ENCODE peak calls at places on chromosomes 6 and 20, in six cellular contexts. One of them, this sample, is unnamed.

GRCh38 chr20:53642196-53643030 is 48.8 kb upstream of the ZNF217 start:
- DNase-seq in psoas muscle: no peak
- DNase-seq in left lung: no peak
- DNase-seq in GM06990: no peak
- DNase-seq in RWPE1: peak
- DNase-seq in A549: peak
- DNase-seq in this sample: peak

GRCh38 chr6:69180361-69181067 is 545.4 kb downstream of the ADGRB3 start:
- DNase-seq in left lung: no peak
- DNase-seq in psoas muscle: no peak
- DNase-seq in A549: no peak
- DNase-seq in GM06990: no peak
- DNase-seq in RWPE1: no peak
- DNase-seq in this sample: no peak

GRCh38 chr6:20266851-20267608 is 54.8 kb upstream of the MBOAT1 start:
- DNase-seq in psoas muscle: no peak
- DNase-seq in A549: no peak
- DNase-seq in left lung: no peak
- DNase-seq in GM06990: peak
- DNase-seq in RWPE1: peak
- DNase-seq in this sample: peak

GRCh38 chr6:158536084-158536890 is 23.6 kb upstream of the TMEM181 start:
- DNase-seq in GM06990: peak
- DNase-seq in A549: peak
- DNase-seq in left lung: peak
- DNase-seq in RWPE1: peak
- DNase-seq in psoas muscle: peak
- DNase-seq in this sample: peak

GRCh38 chr20:32017711-32018251 is 7.5 kb downstream of the CCM2L start:
- DNase-seq in left lung: no peak
- DNase-seq in RWPE1: peak
- DNase-seq in GM06990: no peak
- DNase-seq in A549: peak
- DNase-seq in psoas muscle: no peak
- DNase-seq in this sample: peak

GRCh38 chr6:125948455-125948854 is 8.1 kb upstream of the HINT3 start:
- DNase-seq in RWPE1: no peak
- DNase-seq in left lung: no peak
- DNase-seq in GM06990: no peak
- DNase-seq in psoas muscle: no peak
- DNase-seq in A549: no peak
- DNase-seq in this sample: no peak

GRCh38 chr20:32535316-32535952 is 49.7 kb downstream of the NOL4L start:
- DNase-seq in GM06990: peak
- DNase-seq in A549: no peak
- DNase-seq in psoas muscle: no peak
- DNase-seq in RWPE1: no peak
- DNase-seq in left lung: peak
- DNase-seq in this sample: no peak

GRCh38 chr20:25466846-25467245 is 59.4 kb downstream of the GINS1 start:
- DNase-seq in RWPE1: no peak
- DNase-seq in left lung: no peak
- DNase-seq in A549: no peak
- DNase-seq in psoas muscle: no peak
- DNase-seq in GM06990: no peak
- DNase-seq in this sample: no peak

GRCh38 chr6:39189915-39190544 is 39.2 kb downstream of the KCNK5 start:
- DNase-seq in A549: peak
- DNase-seq in RWPE1: no peak
- DNase-seq in psoas muscle: no peak
- DNase-seq in left lung: no peak
- DNase-seq in GM06990: no peak
- DNase-seq in this sample: peak

GRCh38 chr20:58546756-58547526 is 31.7 kb upstream of the APCDD1L start:
- DNase-seq in A549: no peak
- DNase-seq in psoas muscle: no peak
- DNase-seq in GM06990: no peak
- DNase-seq in left lung: no peak
- DNase-seq in RWPE1: no peak
- DNase-seq in this sample: no peak

GRCh38 chr20:33408716-33409654 is 7.7 kb upstream of the CDK5RAP1 start:
- DNase-seq in RWPE1: no peak
- DNase-seq in left lung: no peak
- DNase-seq in A549: no peak
- DNase-seq in psoas muscle: no peak
- DNase-seq in GM06990: no peak
- DNase-seq in this sample: no peak

GRCh38 chr6:72245565-72245964 is 359.2 kb downstream of the RIMS1 start:
- DNase-seq in GM06990: no peak
- DNase-seq in A549: no peak
- DNase-seq in left lung: no peak
- DNase-seq in psoas muscle: no peak
- DNase-seq in RWPE1: no peak
- DNase-seq in this sample: no peak

GRCh38 chr6:43774776-43775583 is 5.0 kb downstream of the VEGFA start:
- DNase-seq in A549: peak
- DNase-seq in left lung: peak
- DNase-seq in psoas muscle: peak
- DNase-seq in RWPE1: peak
- DNase-seq in GM06990: peak
- DNase-seq in this sample: peak

GRCh38 chr20:33431797-33432381 is 11.7 kb downstream of the SNTA1 start:
- DNase-seq in A549: no peak
- DNase-seq in RWPE1: no peak
- DNase-seq in GM06990: no peak
- DNase-seq in left lung: no peak
- DNase-seq in psoas muscle: no peak
- DNase-seq in this sample: no peak

GRCh38 chr6:134686071-134686470 is 263.8 kb downstream of the ALDH8A1 start:
- DNase-seq in psoas muscle: no peak
- DNase-seq in GM06990: no peak
- DNase-seq in RWPE1: peak
- DNase-seq in left lung: no peak
- DNase-seq in A549: no peak
- DNase-seq in this sample: no peak

GRCh38 chr6:134689676-134690447 is 260.0 kb downstream of the ALDH8A1 start:
- DNase-seq in GM06990: no peak
- DNase-seq in psoas muscle: peak
- DNase-seq in left lung: no peak
- DNase-seq in A549: no peak
- DNase-seq in RWPE1: no peak
- DNase-seq in this sample: no peak

GRCh38 chr6:134692008-134692407 is 257.9 kb downstream of the ALDH8A1 start:
- DNase-seq in left lung: no peak
- DNase-seq in A549: no peak
- DNase-seq in RWPE1: no peak
- DNase-seq in GM06990: no peak
- DNase-seq in psoas muscle: no peak
- DNase-seq in this sample: no peak

GRCh38 chr6:134689177-134689576 is 260.7 kb downstream of the ALDH8A1 start:
- DNase-seq in RWPE1: no peak
- DNase-seq in GM06990: no peak
- DNase-seq in psoas muscle: no peak
- DNase-seq in A549: no peak
- DNase-seq in left lung: no peak
- DNase-seq in this sample: no peak

DNA sequence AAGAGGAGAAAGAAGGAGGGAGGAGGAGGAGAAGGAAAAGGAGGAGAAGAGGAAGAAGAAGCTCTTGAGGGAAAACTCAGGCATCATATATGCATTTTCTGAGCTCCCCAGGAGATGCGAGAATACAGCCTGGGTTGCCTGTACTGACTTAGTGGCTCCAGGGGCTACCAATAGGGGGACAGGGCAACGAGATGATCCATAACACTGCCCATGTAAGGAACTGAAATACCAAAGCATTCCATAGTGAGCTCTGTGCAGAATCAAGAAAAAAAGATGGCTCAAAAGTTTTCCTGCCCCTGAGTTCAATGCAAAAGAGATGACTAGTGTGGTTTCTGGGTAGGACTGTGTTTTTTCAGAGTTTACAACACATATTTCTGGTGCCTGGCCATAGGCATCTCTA is 258.7 kb downstream of the ALDH8A1 start:
- DNase-seq in A549: no peak
- DNase-seq in left lung: no peak
- DNase-seq in GM06990: no peak
- DNase-seq in RWPE1: no peak
- DNase-seq in psoas muscle: no peak
- DNase-seq in this sample: no peak
- TF ChIP-seq CTCF in A549: no peak
- TF ChIP-seq CTCF in left lung: no peak
- TF ChIP-seq CTCF in GM06990: no peak
- TF ChIP-seq CTCF in RWPE1: no peak
- TF ChIP-seq CTCF in psoas muscle: no peak
- TF ChIP-seq CTCF in this sample: no peak

GRCh38 chr6:4020822-4021132 is 58.2 kb downstream of the FAM217A start:
- DNase-seq in GM06990: no peak
- DNase-seq in A549: no peak
- DNase-seq in RWPE1: no peak
- DNase-seq in psoas muscle: no peak
- DNase-seq in left lung: no peak
- DNase-seq in this sample: no peak

GRCh38 chr6:4018194-4019111 is 60.5 kb downstream of the FAM217A start:
- DNase-seq in RWPE1: peak
- DNase-seq in left lung: peak
- DNase-seq in GM06990: peak
- DNase-seq in A549: peak
- DNase-seq in psoas muscle: peak
- DNase-seq in this sample: peak

GRCh38 chr6:4023240-4023639 is 55.7 kb downstream of the FAM217A start:
- DNase-seq in A549: no peak
- DNase-seq in left lung: no peak
- DNase-seq in GM06990: no peak
- DNase-seq in RWPE1: no peak
- DNase-seq in psoas muscle: no peak
- DNase-seq in this sample: no peak

GRCh38 chr6:4021862-4022715 is 56.8 kb downstream of the FAM217A start:
- DNase-seq in A549: no peak
- DNase-seq in GM06990: no peak
- DNase-seq in psoas muscle: no peak
- DNase-seq in RWPE1: no peak
- DNase-seq in left lung: no peak
- DNase-seq in this sample: no peak

DNA sequence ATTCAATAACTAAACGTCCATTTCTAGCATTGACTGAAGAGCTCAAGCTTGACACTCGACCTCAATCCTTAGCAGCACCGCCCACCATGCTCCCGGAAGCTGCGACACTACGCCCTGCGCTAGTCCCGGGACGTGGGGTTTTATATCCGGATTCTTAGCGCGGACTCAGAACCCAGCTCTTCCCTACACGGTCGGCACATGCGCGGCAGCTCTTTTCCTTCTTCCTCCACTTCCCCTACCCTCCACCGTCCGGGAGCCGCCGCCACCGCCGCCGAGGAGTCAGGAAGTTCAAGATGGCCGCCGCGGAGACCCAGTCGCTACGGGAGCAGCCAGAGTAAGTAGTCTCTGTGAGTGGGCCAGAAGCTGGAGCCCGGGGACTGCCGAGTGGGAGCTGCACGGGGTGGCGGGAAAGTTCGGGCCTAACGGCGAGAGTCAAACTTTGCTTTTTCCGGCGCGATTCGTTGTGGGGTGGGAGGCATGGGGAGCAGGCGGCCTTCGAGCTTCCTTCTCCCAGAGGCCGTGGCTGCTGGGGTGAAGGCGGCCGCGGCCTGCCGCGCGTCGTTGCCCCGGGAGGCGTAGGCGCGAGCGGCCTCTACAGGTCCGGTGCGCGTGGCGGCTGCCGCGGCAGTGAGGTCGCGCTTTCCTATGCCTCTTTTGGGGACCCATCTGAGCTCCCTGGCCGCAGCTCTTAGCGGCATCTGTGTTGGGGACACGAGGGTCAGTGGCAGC is 57.6 kb downstream of the FAM217A start:
- DNase-seq in left lung: peak
- DNase-seq in psoas muscle: peak
- DNase-seq in A549: peak
- DNase-seq in RWPE1: peak
- DNase-seq in GM06990: peak
- DNase-seq in this sample: peak
- TF ChIP-seq CTCF in left lung: no peak
- TF ChIP-seq CTCF in psoas muscle: peak
- TF ChIP-seq CTCF in A549: no peak
- TF ChIP-seq CTCF in RWPE1: peak
- TF ChIP-seq CTCF in GM06990: peak
- TF ChIP-seq CTCF in this sample: no peak

GRCh38 chr6:30160791-30161261 is at the start of gene TRIM10:
- DNase-seq in psoas muscle: no peak
- DNase-seq in GM06990: no peak
- DNase-seq in RWPE1: no peak
- DNase-seq in left lung: no peak
- DNase-seq in A549: no peak
- DNase-seq in this sample: no peak
- TF ChIP-seq CTCF in psoas muscle: no peak
- TF ChIP-seq CTCF in GM06990: no peak
- TF ChIP-seq CTCF in RWPE1: no peak
- TF ChIP-seq CTCF in left lung: no peak
- TF ChIP-seq CTCF in A549: no peak
- TF ChIP-seq CTCF in this sample: no peak

GRCh38 chr6:110690916-110691315 is 124.4 kb downstream of the CDK19 start:
- DNase-seq in psoas muscle: no peak
- DNase-seq in GM06990: no peak
- DNase-seq in left lung: no peak
- DNase-seq in RWPE1: no peak
- DNase-seq in A549: no peak
- DNase-seq in this sample: no peak

GRCh38 chr6:110687326-110687725 is 127.9 kb downstream of the CDK19 start:
- DNase-seq in psoas muscle: no peak
- DNase-seq in RWPE1: no peak
- DNase-seq in A549: no peak
- DNase-seq in GM06990: no peak
- DNase-seq in left lung: no peak
- DNase-seq in this sample: no peak

GRCh38 chr6:110690106-110690654 is 125.1 kb downstream of the CDK19 start:
- DNase-seq in psoas muscle: no peak
- DNase-seq in RWPE1: no peak
- DNase-seq in left lung: no peak
- DNase-seq in A549: no peak
- DNase-seq in GM06990: no peak
- DNase-seq in this sample: no peak

GRCh38 chr6:110688661-110689268 is 126.5 kb downstream of the CDK19 start:
- DNase-seq in psoas muscle: no peak
- DNase-seq in A549: no peak
- DNase-seq in GM06990: no peak
- DNase-seq in left lung: peak
- DNase-seq in RWPE1: no peak
- DNase-seq in this sample: peak

DNA sequence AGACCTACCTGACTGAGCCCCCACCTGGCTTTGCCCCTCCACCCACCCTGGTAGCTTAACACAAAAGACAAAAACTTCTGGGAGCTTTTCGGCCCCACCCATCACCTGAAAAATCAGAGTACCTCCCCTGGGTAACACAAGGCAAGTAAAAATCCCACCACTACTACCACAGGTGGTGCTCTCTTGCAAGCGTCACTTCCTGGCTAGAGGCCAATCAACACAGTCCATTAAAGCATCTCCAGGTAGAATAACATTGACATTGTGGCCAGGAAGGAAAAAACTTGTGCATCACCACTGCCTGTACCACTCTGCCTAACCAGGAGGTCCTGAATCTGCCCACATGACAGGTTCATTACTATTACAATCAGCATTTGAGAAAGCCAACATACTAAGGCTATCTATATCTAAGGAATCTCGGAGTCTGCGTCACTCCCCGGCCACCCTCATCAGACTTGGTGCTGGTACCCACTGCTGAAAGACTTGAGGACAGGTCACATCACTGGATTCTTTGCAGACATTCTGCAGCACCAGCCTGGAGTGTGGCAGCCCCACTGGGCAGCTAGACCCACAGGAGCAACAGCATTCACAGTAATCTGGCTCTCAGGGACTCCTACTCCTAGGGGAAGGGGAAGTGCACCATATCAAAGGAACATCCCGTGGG is 125.9 kb downstream of the CDK19 start:
- DNase-seq in A549: no peak
- DNase-seq in left lung: no peak
- DNase-seq in RWPE1: no peak
- DNase-seq in psoas muscle: no peak
- DNase-seq in GM06990: no peak
- DNase-seq in this sample: peak
- TF ChIP-seq CTCF in A549: no peak
- TF ChIP-seq CTCF in left lung: no peak
- TF ChIP-seq CTCF in RWPE1: no peak
- TF ChIP-seq CTCF in psoas muscle: no peak
- TF ChIP-seq CTCF in GM06990: no peak
- TF ChIP-seq CTCF in this sample: no peak

This sample was measured in Calu3.